ENCODE peak calls at places on chromosomes 2 and 18, in four cellular contexts. One of them, this sample, is unnamed. For H3K4me1, the result is how much of the 10 kb centered on the place peaks cover.

GRCh38 chr18:28875059-28875458 is 698.1 kb upstream of the CDH2 start:
- DNase-seq in tibial nerve: no peak
- DNase-seq in effector memory CD4-positive, alpha-beta T cell: no peak
- DNase-seq in heart right ventricle: no peak
- DNase-seq in this sample: no peak

GRCh38 chr2:223529676-223530075 is 72.5 kb downstream of the SCG2 start:
- DNase-seq in tibial nerve: no peak
- DNase-seq in effector memory CD4-positive, alpha-beta T cell: no peak
- DNase-seq in heart right ventricle: no peak
- DNase-seq in this sample: no peak

GRCh38 chr2:74457549-74458131 is 598 bp upstream of the WBP1 start:
- DNase-seq in tibial nerve: peak
- DNase-seq in effector memory CD4-positive, alpha-beta T cell: peak
- DNase-seq in heart right ventricle: peak
- DNase-seq in this sample: no peak

GRCh38 chr2:162734866-162735265 is 103.7 kb downstream of the KCNH7 start:
- DNase-seq in tibial nerve: no peak
- DNase-seq in effector memory CD4-positive, alpha-beta T cell: no peak
- DNase-seq in heart right ventricle: no peak
- DNase-seq in this sample: peak

GRCh38 chr18:62523631-62524442 is 1.0 kb downstream of the ZCCHC2 start:
- DNase-seq in tibial nerve: peak
- DNase-seq in effector memory CD4-positive, alpha-beta T cell: peak
- DNase-seq in heart right ventricle: peak
- DNase-seq in this sample: peak

GRCh38 chr2:239934571-239935171 is 90.5 kb downstream of the NDUFA10 start:
- DNase-seq in tibial nerve: peak
- DNase-seq in effector memory CD4-positive, alpha-beta T cell: peak
- DNase-seq in heart right ventricle: peak
- DNase-seq in this sample: peak

GRCh38 chr2:147428348-147428747 is 416.5 kb upstream of the ACVR2A start:
- DNase-seq in tibial nerve: no peak
- DNase-seq in effector memory CD4-positive, alpha-beta T cell: no peak
- DNase-seq in heart right ventricle: no peak
- DNase-seq in this sample: no peak

GRCh38 chr2:222292113-222292737 is 6.6 kb downstream of the PAX3 start:
- DNase-seq in tibial nerve: no peak
- DNase-seq in effector memory CD4-positive, alpha-beta T cell: no peak
- DNase-seq in heart right ventricle: no peak
- DNase-seq in this sample: no peak

GRCh38 chr18:46588971-46589660 is 67.9 kb downstream of the LOXHD1 start:
- DNase-seq in tibial nerve: no peak
- DNase-seq in effector memory CD4-positive, alpha-beta T cell: no peak
- DNase-seq in heart right ventricle: no peak
- DNase-seq in this sample: no peak

GRCh38 chr2:72361042-72361441 is 213.4 kb upstream of the CYP26B1 start:
- DNase-seq in tibial nerve: no peak
- DNase-seq in effector memory CD4-positive, alpha-beta T cell: no peak
- DNase-seq in heart right ventricle: no peak
- DNase-seq in this sample: no peak

GRCh38 chr2:233061007-233061590 is 957 bp downstream of the INPP5D start:
- DNase-seq in tibial nerve: no peak
- DNase-seq in effector memory CD4-positive, alpha-beta T cell: no peak
- DNase-seq in heart right ventricle: no peak
- DNase-seq in this sample: no peak

GRCh38 chr2:136168605-136169210 is 50.8 kb upstream of the CXCR4 start:
- DNase-seq in tibial nerve: no peak
- DNase-seq in effector memory CD4-positive, alpha-beta T cell: no peak
- DNase-seq in heart right ventricle: no peak
- DNase-seq in this sample: no peak

GRCh38 chr2:166133653-166134052 is 5.8 kb upstream of the SCN1A start:
- DNase-seq in tibial nerve: no peak
- DNase-seq in effector memory CD4-positive, alpha-beta T cell: no peak
- DNase-seq in heart right ventricle: no peak
- DNase-seq in this sample: no peak

GRCh38 chr2:191846787-191847620 is at the start of gene CAVIN2:
- DNase-seq in tibial nerve: no peak
- DNase-seq in effector memory CD4-positive, alpha-beta T cell: no peak
- DNase-seq in heart right ventricle: peak
- DNase-seq in this sample: peak

GRCh38 chr2:119475225-119475856 is 43.7 kb downstream of the TMEM37 start:
- DNase-seq in tibial nerve: no peak
- DNase-seq in effector memory CD4-positive, alpha-beta T cell: no peak
- DNase-seq in heart right ventricle: peak
- DNase-seq in this sample: no peak

GRCh38 chr2:190511104-190511503 is 23.4 kb downstream of the NEMP2 start:
- DNase-seq in tibial nerve: no peak
- DNase-seq in effector memory CD4-positive, alpha-beta T cell: no peak
- DNase-seq in heart right ventricle: no peak
- DNase-seq in this sample: no peak

GRCh38 chr2:160464996-160465395 is 28.6 kb downstream of the RBMS1 start:
- DNase-seq in tibial nerve: no peak
- DNase-seq in effector memory CD4-positive, alpha-beta T cell: no peak
- DNase-seq in heart right ventricle: no peak
- DNase-seq in this sample: peak

GRCh38 chr2:160463245-160463644 is 30.4 kb downstream of the RBMS1 start:
- DNase-seq in tibial nerve: no peak
- DNase-seq in effector memory CD4-positive, alpha-beta T cell: no peak
- DNase-seq in heart right ventricle: no peak
- DNase-seq in this sample: no peak

GRCh38 chr2:160467086-160467485 is 26.5 kb downstream of the RBMS1 start:
- DNase-seq in tibial nerve: no peak
- DNase-seq in effector memory CD4-positive, alpha-beta T cell: no peak
- DNase-seq in heart right ventricle: no peak
- DNase-seq in this sample: no peak

GRCh38 chr2:160465406-160465805 is 28.2 kb downstream of the RBMS1 start:
- DNase-seq in tibial nerve: no peak
- DNase-seq in effector memory CD4-positive, alpha-beta T cell: no peak
- DNase-seq in heart right ventricle: no peak
- DNase-seq in this sample: peak

DNA sequence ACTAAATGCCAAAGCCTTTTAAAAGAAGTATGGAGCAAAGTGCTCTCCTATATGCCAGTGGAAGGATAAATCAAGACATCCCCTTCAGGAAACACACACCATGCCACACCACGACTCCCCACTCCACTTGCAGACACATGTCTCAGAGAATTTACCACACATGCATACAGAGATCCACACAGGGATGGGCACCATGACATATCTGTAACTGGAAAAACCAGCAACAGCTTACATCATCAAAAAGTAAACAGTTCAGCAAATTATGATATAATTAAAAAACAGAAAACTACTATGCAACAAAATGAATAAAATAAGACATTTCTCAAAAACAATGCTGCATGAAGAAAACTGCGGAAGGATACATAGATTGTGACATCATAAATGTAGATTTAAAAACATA is 29.6 kb downstream of the RBMS1 start:
- DNase-seq in tibial nerve: no peak
- DNase-seq in effector memory CD4-positive, alpha-beta T cell: no peak
- DNase-seq in heart right ventricle: no peak
- DNase-seq in this sample: no peak
- H3K4me1 ChIP-seq in tibial nerve: under half
- H3K4me1 ChIP-seq in effector memory CD4-positive, alpha-beta T cell: under half
- H3K4me1 ChIP-seq in heart right ventricle: under half
- H3K4me1 ChIP-seq in this sample: under half

GRCh38 chr2:54579061-54579681 is 123.0 kb downstream of the SPTBN1 start:
- DNase-seq in tibial nerve: no peak
- DNase-seq in effector memory CD4-positive, alpha-beta T cell: no peak
- DNase-seq in heart right ventricle: no peak
- DNase-seq in this sample: no peak
- H3K4me1 ChIP-seq in tibial nerve: half or more
- H3K4me1 ChIP-seq in effector memory CD4-positive, alpha-beta T cell: half or more
- H3K4me1 ChIP-seq in heart right ventricle: half or more
- H3K4me1 ChIP-seq in this sample: under half

GRCh38 chr2:164522561-164522981 is 98.7 kb downstream of the GRB14 start:
- DNase-seq in tibial nerve: no peak
- DNase-seq in effector memory CD4-positive, alpha-beta T cell: no peak
- DNase-seq in heart right ventricle: no peak
- DNase-seq in this sample: no peak
- H3K4me1 ChIP-seq in tibial nerve: under half
- H3K4me1 ChIP-seq in effector memory CD4-positive, alpha-beta T cell: under half
- H3K4me1 ChIP-seq in heart right ventricle: under half
- H3K4me1 ChIP-seq in this sample: under half

DNA sequence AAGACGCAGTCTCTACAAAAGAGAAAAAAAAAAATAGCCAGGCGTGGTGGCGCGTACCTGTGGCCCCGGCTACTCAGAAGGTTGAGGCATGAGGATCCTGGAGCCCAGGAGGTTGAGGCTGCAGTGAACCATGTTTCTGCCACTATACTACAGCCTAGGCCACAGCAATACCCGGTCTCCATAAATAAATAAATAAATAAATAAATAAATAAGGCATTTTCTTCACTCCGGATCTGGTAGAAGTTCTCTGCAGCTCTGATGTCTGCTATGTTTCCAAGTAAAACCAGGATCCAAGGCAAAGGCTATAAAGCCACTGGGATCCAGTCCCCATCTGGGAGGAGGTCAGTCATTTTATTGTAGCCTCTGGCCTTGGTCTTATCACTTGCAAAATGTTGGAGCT is 15.5 kb downstream of the NFE2L2 start:
- DNase-seq in tibial nerve: no peak
- DNase-seq in effector memory CD4-positive, alpha-beta T cell: no peak
- DNase-seq in heart right ventricle: no peak
- DNase-seq in this sample: no peak
- H3K4me1 ChIP-seq in tibial nerve: half or more
- H3K4me1 ChIP-seq in effector memory CD4-positive, alpha-beta T cell: under half
- H3K4me1 ChIP-seq in heart right ventricle: half or more
- H3K4me1 ChIP-seq in this sample: under half

GRCh38 chr2:168212866-168213265 is 34.5 kb downstream of the STK39 start:
- DNase-seq in tibial nerve: no peak
- DNase-seq in effector memory CD4-positive, alpha-beta T cell: no peak
- DNase-seq in heart right ventricle: no peak
- DNase-seq in this sample: no peak

GRCh38 chr2:168212167-168212566 is 35.2 kb downstream of the STK39 start:
- DNase-seq in tibial nerve: no peak
- DNase-seq in effector memory CD4-positive, alpha-beta T cell: no peak
- DNase-seq in heart right ventricle: no peak
- DNase-seq in this sample: no peak

GRCh38 chr2:168217920-168218319 is 29.5 kb downstream of the STK39 start:
- DNase-seq in tibial nerve: no peak
- DNase-seq in effector memory CD4-positive, alpha-beta T cell: no peak
- DNase-seq in heart right ventricle: no peak
- DNase-seq in this sample: no peak

GRCh38 chr2:168215813-168216212 is 31.6 kb downstream of the STK39 start:
- DNase-seq in tibial nerve: no peak
- DNase-seq in effector memory CD4-positive, alpha-beta T cell: no peak
- DNase-seq in heart right ventricle: no peak
- DNase-seq in this sample: no peak

GRCh38 chr2:168216351-168217005 is 30.9 kb downstream of the STK39 start:
- DNase-seq in tibial nerve: no peak
- DNase-seq in effector memory CD4-positive, alpha-beta T cell: no peak
- DNase-seq in heart right ventricle: no peak
- DNase-seq in this sample: no peak
- H3K4me1 ChIP-seq in tibial nerve: under half
- H3K4me1 ChIP-seq in effector memory CD4-positive, alpha-beta T cell: under half
- H3K4me1 ChIP-seq in heart right ventricle: under half
- H3K4me1 ChIP-seq in this sample: under half

DNA sequence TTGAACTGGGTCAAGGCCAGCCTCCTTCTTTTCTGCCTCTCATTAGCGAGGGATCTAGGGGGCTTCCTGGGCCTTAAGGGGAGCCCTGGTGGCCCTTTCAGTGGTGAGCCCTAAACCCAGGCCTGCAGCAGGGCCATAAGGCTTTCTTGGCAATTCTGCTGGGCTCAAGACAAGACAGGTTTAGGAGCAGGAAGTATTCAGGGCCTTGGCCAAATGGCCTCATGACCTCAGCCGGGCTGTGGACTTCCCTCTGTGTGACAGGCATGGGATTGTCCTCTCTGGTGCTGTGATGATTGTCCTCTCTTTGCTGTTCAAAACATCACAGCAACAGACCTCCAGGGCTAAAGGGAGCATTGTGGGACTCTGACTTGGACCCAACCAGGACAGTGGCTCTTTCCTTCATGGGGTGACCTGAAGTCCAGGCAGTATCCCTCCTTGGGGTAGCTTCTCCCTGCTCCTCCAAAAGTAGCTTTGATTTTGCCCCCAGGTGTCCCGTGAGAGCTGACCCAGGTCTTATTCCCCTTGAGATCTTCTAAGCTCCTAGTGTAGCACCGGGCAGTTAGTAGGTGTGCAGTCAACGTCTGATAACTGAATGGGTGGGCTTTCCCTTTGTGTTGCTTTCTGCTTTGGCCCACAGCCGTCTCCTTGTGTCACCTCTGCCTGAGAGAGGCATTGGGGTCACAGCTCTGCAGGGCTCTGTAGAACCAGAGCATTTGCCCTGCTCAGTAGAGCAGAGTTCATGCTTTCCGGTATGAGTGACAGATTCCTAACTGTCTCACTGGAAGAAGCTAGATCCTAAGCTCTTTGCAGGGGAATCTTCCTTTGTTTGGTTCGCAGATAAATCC is 14.7 kb downstream of the FOSL2 start:
- DNase-seq in tibial nerve: no peak
- DNase-seq in effector memory CD4-positive, alpha-beta T cell: no peak
- DNase-seq in heart right ventricle: no peak
- DNase-seq in this sample: no peak
- H3K4me1 ChIP-seq in tibial nerve: half or more
- H3K4me1 ChIP-seq in effector memory CD4-positive, alpha-beta T cell: half or more
- H3K4me1 ChIP-seq in heart right ventricle: under half
- H3K4me1 ChIP-seq in this sample: under half

DNA sequence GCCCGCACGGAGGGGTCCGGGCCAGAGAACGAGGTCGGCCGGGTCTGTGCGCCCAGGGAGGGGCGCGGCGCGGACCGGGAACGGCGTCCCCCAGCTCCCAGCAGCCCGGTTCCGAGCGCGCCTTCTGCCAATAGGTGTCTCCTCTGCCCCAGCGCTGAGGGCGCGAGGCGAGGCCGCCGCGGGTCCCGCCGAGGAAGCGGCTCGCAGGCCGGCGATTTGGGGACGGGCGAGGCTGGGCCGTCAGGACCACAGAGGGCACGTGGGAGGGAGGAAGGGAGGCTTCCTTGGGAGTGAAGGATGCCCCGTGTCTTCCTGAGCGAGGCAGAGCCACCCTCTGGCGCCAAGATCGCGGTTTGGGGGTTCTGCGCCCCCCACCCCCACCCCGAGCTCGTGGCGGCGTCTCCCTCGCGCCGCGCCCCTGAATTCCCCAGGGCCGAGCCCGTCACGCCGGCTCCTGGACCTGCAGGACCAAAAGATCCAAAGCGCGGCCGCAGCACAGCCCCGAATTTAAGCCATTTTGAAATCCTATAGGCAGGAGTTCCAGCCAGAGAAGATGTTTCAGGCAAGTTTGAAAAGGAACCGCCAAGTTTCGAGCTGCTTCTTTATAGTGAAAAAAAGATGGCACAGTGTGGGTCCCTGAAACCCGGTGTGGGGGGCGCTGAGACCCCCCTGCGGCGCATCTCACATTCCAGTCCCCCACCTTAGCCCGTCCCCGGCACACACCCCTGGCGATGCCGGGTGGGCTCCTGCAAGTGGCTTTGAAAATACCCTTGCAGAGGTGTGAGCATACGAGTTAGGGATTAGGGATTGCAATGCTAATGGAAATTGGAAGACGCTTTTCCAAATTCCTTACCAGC is 929 bp downstream of the NFATC1 start:
- DNase-seq in tibial nerve: no peak
- DNase-seq in effector memory CD4-positive, alpha-beta T cell: no peak
- DNase-seq in heart right ventricle: peak
- DNase-seq in this sample: no peak
- H3K4me1 ChIP-seq in tibial nerve: half or more
- H3K4me1 ChIP-seq in effector memory CD4-positive, alpha-beta T cell: under half
- H3K4me1 ChIP-seq in heart right ventricle: under half
- H3K4me1 ChIP-seq in this sample: under half